ENCODE peak calls at places on chromosomes 3 and 15, in five cellular contexts. A is IMR-90, E is neuronal stem cell, R is mesenchymal stem cell, N is trophoblast cell. I is an unnamed sample.

GRCh38 chr15:70299931-70300858 is 202.5 kb upstream of the TLE3 start:
- DNase-seq in R (no peak), E (no peak), A (no peak), N (no peak), I (no peak)

GRCh38 chr15:38702178-38702912 is 137.7 kb upstream of the RASGRP1 start:
- DNase-seq in N (peak; percentile 19), E (no peak), A (no peak), R (no peak), I (peak; percentile 35)

GRCh38 chr15:65766422-65767263 is 25.4 kb downstream of the DENND4A start:
- DNase-seq in E (no peak), N (no peak), A (peak; percentile 80), R (peak; percentile 81), I (no peak)

GRCh38 chr3:139329364-139329850 is 14.4 kb upstream of the MRPS22 start:
- DNase-seq in N (peak; percentile 91), R (peak; percentile 75), A (peak; percentile 63), E (peak; percentile 86), I (peak; percentile 94)

GRCh38 chr3:136752046-136752326 is 192 bp downstream of the STAG1 start:
- DNase-seq in N (peak; percentile 67), E (no peak), R (no peak), A (no peak), I (no peak)

GRCh38 chr3:24583004-24583403 is 88.4 kb upstream of the THRB start:
- DNase-seq in R (peak; percentile 33), N (peak; percentile 20), E (no peak), A (no peak), I (no peak)

GRCh38 chr3:14614189-14614588 is 37.4 kb upstream of the CCDC174 start:
- DNase-seq in A (no peak), N (no peak), R (no peak), E (no peak), I (no peak)

GRCh38 chr3:168094877-168095610 is 680 bp downstream of the GOLIM4 start:
- DNase-seq in A (peak; percentile 69), R (peak; percentile 91), E (peak; percentile 58), N (peak; percentile 75), I (peak; percentile 72)

GRCh38 chr3:167669699-167670098 is 16.0 kb upstream of the WDR49 start:
- DNase-seq in R (no peak), N (no peak), E (no peak), A (no peak), I (no peak)

GRCh38 chr15:40081691-40082194 is 26.9 kb downstream of the BMF start:
- DNase-seq in N (peak; percentile 52), E (peak; percentile 84), A (peak; percentile 75), R (peak; percentile 93), I (peak; percentile 71)

GRCh38 chr15:81146006-81146405 is 11.9 kb downstream of the CFAP161 start:
- DNase-seq in E (no peak), A (no peak), R (no peak), N (no peak), I (no peak)

GRCh38 chr3:149621218-149622005 is 36.4 kb downstream of the WWTR1 start:
- DNase-seq in E (no peak), N (peak; percentile 18), R (peak; percentile 93), A (peak; percentile 92), I (no peak)

GRCh38 chr3:150407051-150407817 is 864 bp upstream of the TSC22D2 start:
- DNase-seq in E (no peak), R (no peak), N (peak; percentile 60), A (peak; percentile 22), I (no peak)

GRCh38 chr3:184532940-184533732 is 28.4 kb upstream of the EPHB3 start:
- DNase-seq in E (no peak), R (no peak), N (no peak), A (no peak), I (peak; percentile 10)

GRCh38 chr3:106004841-106005240 is 136.0 kb upstream of the CBLB start:
- DNase-seq in E (no peak), A (no peak), R (no peak), N (no peak), I (no peak)

GRCh38 chr3:176430244-176430893 is 766.9 kb downstream of the TBL1XR1 start:
- DNase-seq in E (peak; percentile 14), R (peak; percentile 57), A (peak; percentile 76), N (peak; percentile 77), I (no peak)

GRCh38 chr15:56805466-56806146 is 72.3 kb upstream of the ZNF280D start:
- DNase-seq in A (peak; percentile 87), R (peak; percentile 76), E (no peak), N (peak; percentile 64), I (no peak)

GRCh38 chr3:70999730-71000129 is 583.8 kb downstream of the FOXP1 start:
- DNase-seq in A (peak; percentile 82), N (peak; percentile 25), R (peak; percentile 71), E (no peak), I (no peak)

DNA sequence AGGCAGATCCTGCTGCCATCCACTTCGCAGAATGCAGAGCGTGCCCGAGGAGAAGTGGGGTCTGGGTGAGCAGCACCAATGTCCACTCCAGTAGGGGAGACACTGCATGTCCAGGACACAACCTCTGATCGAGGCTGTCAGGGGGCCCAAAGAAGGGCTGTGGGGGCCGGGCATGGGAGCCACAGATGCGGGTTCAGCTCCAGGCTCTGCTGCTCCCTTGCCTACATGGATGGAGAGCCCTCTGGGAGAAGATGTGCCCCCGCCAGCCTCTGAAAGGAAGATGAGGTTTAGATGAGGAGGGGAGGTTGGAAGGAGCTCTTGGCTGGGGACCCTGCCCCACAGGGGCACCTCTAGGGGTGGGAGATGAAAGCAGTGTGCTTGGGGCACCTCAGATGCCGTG is 75.4 kb downstream of the KLF13 start:
- DNase-seq in A (no peak), N (no peak), E (no peak), R (no peak), I (no peak)
- H4K91ac ChIP-seq in A (no peak overlapping the region), N (no peak overlapping the region), E (no peak overlapping the region), R (no peak overlapping the region), I (no peak overlapping the region)

GRCh38 chr3:49460956-49461355 is 9.1 kb upstream of the DAG1 start:
- DNase-seq in A (no peak), E (no peak), N (peak; percentile 9), R (no peak), I (no peak)
- H4K91ac ChIP-seq in A (peak overlapping the region; percentile 72), E (peak overlapping the region; percentile 79), N (peak overlapping the region; percentile 99), R (peak overlapping the region; percentile 79), I (peak overlapping the region; percentile 0)

GRCh38 chr3:53255360-53255774 is 455 bp downstream of the TKT start:
- DNase-seq in E (no peak), N (peak; percentile 59), A (no peak), R (peak; percentile 26), I (no peak)
- H4K91ac ChIP-seq in E (no peak overlapping the region), N (peak overlapping the region; percentile 77), A (no peak overlapping the region), R (peak overlapping the region; percentile 94), I (no peak overlapping the region)

DNA sequence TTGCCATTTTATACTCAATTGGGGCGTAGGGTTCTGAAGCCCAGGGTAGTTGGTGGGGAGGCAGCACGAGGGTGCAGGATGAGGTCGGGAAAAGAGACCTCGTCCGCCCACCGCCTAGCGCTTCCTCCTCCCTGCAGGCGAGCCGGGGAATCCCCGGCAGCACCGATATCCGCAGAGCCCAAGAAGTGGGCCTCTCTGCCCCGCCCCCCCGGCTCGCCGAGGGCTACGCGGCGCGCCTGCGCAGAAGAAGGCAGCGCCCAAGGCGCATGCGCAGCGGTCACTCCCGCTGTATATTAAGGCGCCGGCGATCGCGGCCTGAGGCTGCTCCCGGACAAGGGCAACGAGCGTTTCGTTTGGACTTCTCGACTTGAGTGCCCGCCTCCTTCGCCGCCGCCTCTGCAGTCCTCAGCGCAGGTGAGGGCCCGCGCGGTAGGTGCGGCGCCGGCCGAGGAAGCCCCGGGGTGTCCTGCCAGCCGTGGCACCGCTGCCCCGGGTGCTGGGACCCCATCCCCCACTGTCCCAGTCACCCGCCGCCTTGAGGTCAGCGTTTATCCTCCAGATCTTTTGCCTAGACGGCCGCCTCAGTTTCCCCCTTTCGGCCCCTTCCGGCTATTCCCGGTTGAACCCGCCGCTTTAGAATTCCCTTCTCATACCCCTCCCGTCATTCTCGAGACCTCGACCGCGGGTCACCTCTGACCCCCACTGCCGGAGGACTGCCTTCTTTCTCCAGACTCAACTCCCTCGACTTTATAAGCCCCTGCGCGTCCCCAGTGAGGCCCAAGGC is at the start of gene ALAS1:
- DNase-seq in E (peak; percentile 94), R (peak; percentile 90), A (peak; percentile 82), N (peak; percentile 98), I (peak; percentile 95)
- H4K91ac ChIP-seq in E (peak within 1 kb of the TSS; percentile 56), R (peak within 1 kb of the TSS; percentile 84), A (peak within 1 kb of the TSS; percentile 96), N (peak within 1 kb of the TSS; percentile 95), I (no peak within 1 kb of the TSS)

GRCh38 chr3:47379488-47379899 is 1.3 kb upstream of the PTPN23 start:
- DNase-seq in R (no peak), A (no peak), E (no peak), N (no peak), I (no peak)

GRCh38 chr3:47378869-47379268 is 2.0 kb upstream of the PTPN23 start:
- DNase-seq in A (no peak), N (no peak), R (no peak), E (no peak), I (no peak)

GRCh38 chr3:47380026-47380600 is 708 bp upstream of the PTPN23 start:
- DNase-seq in A (no peak), E (no peak), N (peak; percentile 20), R (no peak), I (no peak)

GRCh38 chr3:47381317-47382157 is 716 bp downstream of the PTPN23 start:
- DNase-seq in N (peak; percentile 90), E (peak; percentile 77), A (peak; percentile 85), R (peak; percentile 92), I (peak; percentile 87)

GRCh38 chr3:47380601-47381316 is at the start of gene PTPN23:
- DNase-seq in R (peak; percentile 99), E (peak; percentile 99), N (peak; percentile 100), A (peak; percentile 98), I (peak; percentile 99)
- H4K91ac ChIP-seq in R (peak within 1 kb of the TSS; percentile 97), E (peak within 1 kb of the TSS; percentile 56), N (peak within 1 kb of the TSS; percentile 95), A (peak within 1 kb of the TSS; percentile 89), I (no peak within 1 kb of the TSS)

GRCh38 chr15:44536298-44536961 is 517 bp upstream of the EIF3J start:
- DNase-seq in A (peak; percentile 68), N (peak; percentile 83), R (peak; percentile 92), E (peak; percentile 83), I (peak; percentile 96)

GRCh38 chr15:44536962-44537727 is at the start of gene EIF3J:
- DNase-seq in R (peak; percentile 97), N (peak; percentile 97), E (peak; percentile 94), A (peak; percentile 97), I (peak; percentile 48)

GRCh38 chr15:44535509-44536297 is 1.2 kb upstream of the EIF3J start:
- DNase-seq in N (no peak), A (no peak), E (no peak), R (no peak), I (peak; percentile 41)

GRCh38 chr15:44535092-44535491 is 1.9 kb upstream of the EIF3J start:
- DNase-seq in A (no peak), E (no peak), N (no peak), R (no peak), I (no peak)

GRCh38 chr15:44537728-44538240 is 837 bp downstream of the EIF3J start:
- DNase-seq in A (peak; percentile 43), N (peak; percentile 57), E (no peak), R (peak; percentile 79), I (no peak)
- H4K91ac ChIP-seq in A (no peak overlapping the region), N (peak overlapping the region; percentile 70), E (no peak overlapping the region), R (no peak overlapping the region), I (no peak overlapping the region)

I was measured in H9.